ENCODE peak calls at places on chromosomes 11 and 22, in seven cellular contexts. One of them, this sample, is unnamed.

GRCh38 chr22:24240381-24240780 is 4.5 kb downstream of the GGT5 start:
- DNase-seq in AG10803: no peak
- DNase-seq in fibroblast of lung: no peak
- DNase-seq in foreskin fibroblast: no peak
- DNase-seq in CD8-positive, alpha-beta T cell: no peak
- DNase-seq in IMR-90: no peak
- DNase-seq in tibial nerve: no peak
- DNase-seq in this sample: peak

GRCh38 chr11:28447226-28447625 is 339.0 kb downstream of the METTL15 start:
- DNase-seq in AG10803: peak
- DNase-seq in fibroblast of lung: peak
- DNase-seq in foreskin fibroblast: peak
- DNase-seq in CD8-positive, alpha-beta T cell: no peak
- DNase-seq in IMR-90: peak
- DNase-seq in tibial nerve: no peak
- DNase-seq in this sample: peak

GRCh38 chr11:110297726-110298297 is 1.4 kb upstream of the RDX start:
- DNase-seq in AG10803: no peak
- DNase-seq in fibroblast of lung: no peak
- DNase-seq in foreskin fibroblast: no peak
- DNase-seq in CD8-positive, alpha-beta T cell: no peak
- DNase-seq in IMR-90: no peak
- DNase-seq in tibial nerve: no peak
- DNase-seq in this sample: peak

GRCh38 chr11:107307991-107308390 is 149.6 kb downstream of the CWF19L2 start:
- DNase-seq in AG10803: no peak
- DNase-seq in fibroblast of lung: no peak
- DNase-seq in foreskin fibroblast: no peak
- DNase-seq in CD8-positive, alpha-beta T cell: no peak
- DNase-seq in IMR-90: no peak
- DNase-seq in tibial nerve: no peak
- DNase-seq in this sample: no peak

GRCh38 chr11:58616594-58616993 is 5.9 kb upstream of the CNTF start:
- DNase-seq in AG10803: peak
- DNase-seq in fibroblast of lung: peak
- DNase-seq in foreskin fibroblast: peak
- DNase-seq in CD8-positive, alpha-beta T cell: no peak
- DNase-seq in IMR-90: peak
- DNase-seq in tibial nerve: no peak
- DNase-seq in this sample: peak

GRCh38 chr22:31926969-31927368 is 17.4 kb upstream of the YWHAH start:
- DNase-seq in AG10803: no peak
- DNase-seq in fibroblast of lung: peak
- DNase-seq in foreskin fibroblast: no peak
- DNase-seq in CD8-positive, alpha-beta T cell: no peak
- DNase-seq in IMR-90: no peak
- DNase-seq in tibial nerve: no peak
- DNase-seq in this sample: no peak

GRCh38 chr11:69293819-69294505 is at the start of gene MYEOV:
- DNase-seq in AG10803: peak
- DNase-seq in fibroblast of lung: peak
- DNase-seq in foreskin fibroblast: peak
- DNase-seq in CD8-positive, alpha-beta T cell: no peak
- DNase-seq in IMR-90: no peak
- DNase-seq in tibial nerve: no peak
- DNase-seq in this sample: peak

GRCh38 chr11:58867556-58867955 is 23.1 kb upstream of the GLYATL2 start:
- DNase-seq in AG10803: no peak
- DNase-seq in fibroblast of lung: no peak
- DNase-seq in foreskin fibroblast: peak
- DNase-seq in CD8-positive, alpha-beta T cell: no peak
- DNase-seq in IMR-90: no peak
- DNase-seq in tibial nerve: no peak
- DNase-seq in this sample: no peak

GRCh38 chr11:128624269-128625170 is 37.2 kb upstream of the ETS1 start:
- DNase-seq in AG10803: no peak
- DNase-seq in fibroblast of lung: no peak
- DNase-seq in foreskin fibroblast: no peak
- DNase-seq in CD8-positive, alpha-beta T cell: peak
- DNase-seq in IMR-90: no peak
- DNase-seq in tibial nerve: no peak
- DNase-seq in this sample: no peak

GRCh38 chr11:113542420-113542819 is 67.2 kb upstream of the DRD2 start:
- DNase-seq in AG10803: no peak
- DNase-seq in fibroblast of lung: no peak
- DNase-seq in foreskin fibroblast: no peak
- DNase-seq in CD8-positive, alpha-beta T cell: no peak
- DNase-seq in IMR-90: no peak
- DNase-seq in tibial nerve: no peak
- DNase-seq in this sample: no peak

GRCh38 chr11:11501546-11502274 is 120.1 kb downstream of the GALNT18 start:
- DNase-seq in AG10803: no peak
- DNase-seq in fibroblast of lung: no peak
- DNase-seq in foreskin fibroblast: no peak
- DNase-seq in CD8-positive, alpha-beta T cell: no peak
- DNase-seq in IMR-90: no peak
- DNase-seq in tibial nerve: no peak
- DNase-seq in this sample: no peak

GRCh38 chr22:49268924-49269323 is 558.7 kb downstream of the BRD1 start:
- DNase-seq in AG10803: no peak
- DNase-seq in fibroblast of lung: no peak
- DNase-seq in foreskin fibroblast: no peak
- DNase-seq in CD8-positive, alpha-beta T cell: no peak
- DNase-seq in IMR-90: no peak
- DNase-seq in tibial nerve: no peak
- DNase-seq in this sample: no peak

GRCh38 chr11:14304601-14305000 is 54.4 kb downstream of the RRAS2 start:
- DNase-seq in AG10803: no peak
- DNase-seq in fibroblast of lung: no peak
- DNase-seq in foreskin fibroblast: no peak
- DNase-seq in CD8-positive, alpha-beta T cell: no peak
- DNase-seq in IMR-90: no peak
- DNase-seq in tibial nerve: no peak
- DNase-seq in this sample: no peak

GRCh38 chr22:49788492-49788891 is 39.2 kb downstream of the BRD1 start:
- DNase-seq in AG10803: peak
- DNase-seq in fibroblast of lung: no peak
- DNase-seq in foreskin fibroblast: peak
- DNase-seq in CD8-positive, alpha-beta T cell: no peak
- DNase-seq in IMR-90: no peak
- DNase-seq in tibial nerve: peak
- DNase-seq in this sample: peak

GRCh38 chr22:30919973-30920372 is 48.6 kb downstream of the MORC2 start:
- DNase-seq in AG10803: no peak
- DNase-seq in fibroblast of lung: no peak
- DNase-seq in foreskin fibroblast: no peak
- DNase-seq in CD8-positive, alpha-beta T cell: no peak
- DNase-seq in IMR-90: no peak
- DNase-seq in tibial nerve: no peak
- DNase-seq in this sample: no peak

GRCh38 chr11:120750647-120751419 is 239.3 kb downstream of the GRIK4 start:
- DNase-seq in AG10803: no peak
- DNase-seq in fibroblast of lung: no peak
- DNase-seq in foreskin fibroblast: no peak
- DNase-seq in CD8-positive, alpha-beta T cell: no peak
- DNase-seq in IMR-90: no peak
- DNase-seq in tibial nerve: no peak
- DNase-seq in this sample: no peak

DNA sequence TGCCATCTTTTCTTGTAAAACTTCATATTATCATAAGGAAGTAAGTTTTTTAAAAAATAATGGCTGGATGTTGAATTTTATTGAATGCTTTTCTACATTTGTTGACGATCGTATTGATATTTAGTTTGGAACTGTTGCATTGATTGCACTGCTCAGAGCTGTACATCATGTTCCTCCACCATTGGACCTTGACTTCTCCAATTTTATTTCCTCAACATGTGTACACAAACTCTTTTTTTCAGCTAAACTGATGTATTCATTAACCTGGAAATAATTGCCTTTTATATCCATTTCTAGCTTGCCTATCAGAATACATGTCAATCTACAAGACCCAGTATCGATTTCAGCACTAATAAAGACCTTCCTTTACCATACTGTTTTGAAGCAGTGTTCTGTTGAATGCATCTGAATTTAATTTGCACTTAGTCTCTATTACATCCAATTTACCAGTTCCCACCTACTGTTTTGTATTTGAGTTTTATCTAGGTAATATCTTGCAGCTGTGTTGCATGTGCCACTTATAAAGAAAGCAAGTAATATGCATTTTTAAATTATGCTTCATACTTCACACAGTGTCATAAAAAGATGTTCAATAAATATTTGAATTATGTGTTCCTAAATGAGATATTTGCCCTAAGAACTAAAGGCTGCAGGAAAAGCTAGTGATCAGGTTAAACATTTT is 5.5 kb downstream of the CEP57 start:
- DNase-seq in AG10803: no peak
- DNase-seq in fibroblast of lung: no peak
- DNase-seq in foreskin fibroblast: no peak
- DNase-seq in CD8-positive, alpha-beta T cell: no peak
- DNase-seq in IMR-90: no peak
- DNase-seq in tibial nerve: no peak
- DNase-seq in this sample: no peak
- H3K4me3 ChIP-seq in AG10803: no peak
- H3K4me3 ChIP-seq in fibroblast of lung: no peak
- H3K4me3 ChIP-seq in foreskin fibroblast: no peak
- H3K4me3 ChIP-seq in CD8-positive, alpha-beta T cell: no peak
- H3K4me3 ChIP-seq in IMR-90: no peak
- H3K4me3 ChIP-seq in tibial nerve: no peak
- H3K4me3 ChIP-seq in this sample: no peak

GRCh38 chr11:31887180-31887579 is 76.1 kb upstream of the PAX6 start:
- DNase-seq in AG10803: no peak
- DNase-seq in fibroblast of lung: no peak
- DNase-seq in foreskin fibroblast: no peak
- DNase-seq in CD8-positive, alpha-beta T cell: no peak
- DNase-seq in IMR-90: no peak
- DNase-seq in tibial nerve: no peak
- DNase-seq in this sample: no peak
- TF ChIP-seq CTCF in AG10803: no peak
- TF ChIP-seq CTCF in fibroblast of lung: no peak
- TF ChIP-seq CTCF in foreskin fibroblast: no peak
- TF ChIP-seq CTCF in CD8-positive, alpha-beta T cell: no peak
- TF ChIP-seq CTCF in IMR-90: no peak
- TF ChIP-seq CTCF in tibial nerve: no peak
- TF ChIP-seq CTCF in this sample: no peak

DNA sequence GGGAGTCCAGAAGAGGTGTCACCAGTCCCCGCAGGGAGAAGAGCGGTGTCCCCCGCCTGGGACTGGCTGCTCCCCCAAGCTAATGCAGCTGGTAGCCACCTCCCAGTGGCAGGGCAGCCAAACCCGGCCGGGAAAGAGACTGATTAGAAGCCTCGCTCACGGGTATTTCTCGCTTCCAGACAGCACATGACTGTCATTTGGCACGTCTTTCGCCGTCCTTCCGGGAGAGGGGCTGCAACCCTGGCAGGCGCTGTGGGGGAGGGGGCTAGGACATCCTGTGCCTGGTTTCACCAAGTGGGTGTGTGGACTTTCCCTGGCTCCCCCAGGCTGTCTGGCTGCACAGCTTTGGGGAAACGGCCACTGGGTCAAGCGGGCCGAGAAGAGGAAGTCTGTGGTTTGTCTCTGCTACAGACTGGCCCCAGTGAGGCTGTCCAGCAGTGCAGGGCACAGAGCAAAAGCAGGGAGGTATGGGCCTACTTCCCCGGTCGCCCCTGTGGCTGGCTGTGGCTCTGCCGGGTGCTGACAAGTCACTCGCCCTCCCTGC is 3.8 kb downstream of the CD81 start:
- DNase-seq in AG10803: no peak
- DNase-seq in fibroblast of lung: no peak
- DNase-seq in foreskin fibroblast: no peak
- DNase-seq in CD8-positive, alpha-beta T cell: no peak
- DNase-seq in IMR-90: no peak
- DNase-seq in tibial nerve: peak
- DNase-seq in this sample: peak
- H3K4me3 ChIP-seq in AG10803: peak
- H3K4me3 ChIP-seq in fibroblast of lung: peak
- H3K4me3 ChIP-seq in foreskin fibroblast: peak
- H3K4me3 ChIP-seq in CD8-positive, alpha-beta T cell: no peak
- H3K4me3 ChIP-seq in IMR-90: no peak
- H3K4me3 ChIP-seq in tibial nerve: peak
- H3K4me3 ChIP-seq in this sample: peak

GRCh38 chr11:2092464-2092910 is 46.7 kb downstream of the IGF2 start:
- DNase-seq in AG10803: no peak
- DNase-seq in fibroblast of lung: no peak
- DNase-seq in foreskin fibroblast: no peak
- DNase-seq in CD8-positive, alpha-beta T cell: no peak
- DNase-seq in IMR-90: no peak
- DNase-seq in tibial nerve: no peak
- DNase-seq in this sample: no peak
- TF ChIP-seq CTCF in AG10803: no peak
- TF ChIP-seq CTCF in fibroblast of lung: no peak
- TF ChIP-seq CTCF in foreskin fibroblast: no peak
- TF ChIP-seq CTCF in CD8-positive, alpha-beta T cell: no peak
- TF ChIP-seq CTCF in IMR-90: no peak
- TF ChIP-seq CTCF in tibial nerve: no peak
- TF ChIP-seq CTCF in this sample: no peak

GRCh38 chr22:26589367-26589844 is 526 bp downstream of the TPST2 start:
- DNase-seq in AG10803: peak
- DNase-seq in fibroblast of lung: peak
- DNase-seq in foreskin fibroblast: peak
- DNase-seq in CD8-positive, alpha-beta T cell: no peak
- DNase-seq in IMR-90: peak
- DNase-seq in tibial nerve: no peak
- DNase-seq in this sample: no peak
- H3K4me3 ChIP-seq in AG10803: peak
- H3K4me3 ChIP-seq in fibroblast of lung: peak
- H3K4me3 ChIP-seq in foreskin fibroblast: peak
- H3K4me3 ChIP-seq in CD8-positive, alpha-beta T cell: peak
- H3K4me3 ChIP-seq in IMR-90: peak
- H3K4me3 ChIP-seq in tibial nerve: peak
- H3K4me3 ChIP-seq in this sample: peak